ENCODE peak calls at places on chromosomes 7 and 10, in ten cellular contexts. One of them, this sample, is unnamed.

GRCh38 chr7:153017197-153017596 is 257.6 kb downstream of the ACTR3B start:
- DNase-seq in RCC 7860: no peak
- DNase-seq in spleen: no peak
- DNase-seq in C1 segment of cervical spinal cord: no peak
- DNase-seq in foreskin fibroblast: no peak
- DNase-seq in amniotic epithelial cell: no peak
- DNase-seq in T follicular helper cell: no peak
- DNase-seq in midbrain: no peak
- DNase-seq in stimulated activated CD8-positive, alpha-beta memory T cell treated with anti-CD3 and anti-CD28 coated beads, Interleukin-2, amount 100 ng/mL, for 1 hour: no peak
- DNase-seq in kidney epithelial cell: no peak
- DNase-seq in this sample: no peak

GRCh38 chr10:104262055-104262454 is 6.9 kb upstream of the GSTO2 start:
- DNase-seq in RCC 7860: no peak
- DNase-seq in spleen: no peak
- DNase-seq in C1 segment of cervical spinal cord: peak; percentile 83
- DNase-seq in foreskin fibroblast: peak; percentile 49
- DNase-seq in amniotic epithelial cell: peak; percentile 14
- DNase-seq in T follicular helper cell: no peak
- DNase-seq in midbrain: no peak
- DNase-seq in stimulated activated CD8-positive, alpha-beta memory T cell treated with anti-CD3 and anti-CD28 coated beads, Interleukin-2, amount 100 ng/mL, for 1 hour: no peak
- DNase-seq in kidney epithelial cell: no peak
- DNase-seq in this sample: no peak

GRCh38 chr7:123771256-123771655 is 22.5 kb upstream of the WASL start:
- DNase-seq in RCC 7860: no peak
- DNase-seq in spleen: no peak
- DNase-seq in C1 segment of cervical spinal cord: no peak
- DNase-seq in foreskin fibroblast: no peak
- DNase-seq in amniotic epithelial cell: no peak
- DNase-seq in T follicular helper cell: no peak
- DNase-seq in midbrain: no peak
- DNase-seq in stimulated activated CD8-positive, alpha-beta memory T cell treated with anti-CD3 and anti-CD28 coated beads, Interleukin-2, amount 100 ng/mL, for 1 hour: no peak
- DNase-seq in kidney epithelial cell: no peak
- DNase-seq in this sample: no peak

GRCh38 chr7:105808703-105809590 is 67.5 kb downstream of the ATXN7L1 start:
- DNase-seq in RCC 7860: peak; percentile 64
- DNase-seq in spleen: peak; percentile 89
- DNase-seq in C1 segment of cervical spinal cord: no peak
- DNase-seq in foreskin fibroblast: peak; percentile 89
- DNase-seq in amniotic epithelial cell: peak; percentile 51
- DNase-seq in T follicular helper cell: peak; percentile 40
- DNase-seq in midbrain: no peak
- DNase-seq in stimulated activated CD8-positive, alpha-beta memory T cell treated with anti-CD3 and anti-CD28 coated beads, Interleukin-2, amount 100 ng/mL, for 1 hour: peak; percentile 50
- DNase-seq in kidney epithelial cell: peak; percentile 44
- DNase-seq in this sample: peak; percentile 62

GRCh38 chr7:130369110-130369711 is 11.1 kb upstream of the CPA1 start:
- DNase-seq in RCC 7860: no peak
- DNase-seq in spleen: peak; percentile 58
- DNase-seq in C1 segment of cervical spinal cord: no peak
- DNase-seq in foreskin fibroblast: peak; percentile 92
- DNase-seq in amniotic epithelial cell: peak; percentile 94
- DNase-seq in T follicular helper cell: no peak
- DNase-seq in midbrain: no peak
- DNase-seq in stimulated activated CD8-positive, alpha-beta memory T cell treated with anti-CD3 and anti-CD28 coated beads, Interleukin-2, amount 100 ng/mL, for 1 hour: no peak
- DNase-seq in kidney epithelial cell: no peak
- DNase-seq in this sample: no peak

GRCh38 chr7:79714081-79714480 is 260.6 kb upstream of the MAGI2 start:
- DNase-seq in RCC 7860: no peak
- DNase-seq in spleen: no peak
- DNase-seq in C1 segment of cervical spinal cord: no peak
- DNase-seq in foreskin fibroblast: no peak
- DNase-seq in amniotic epithelial cell: no peak
- DNase-seq in T follicular helper cell: no peak
- DNase-seq in midbrain: no peak
- DNase-seq in stimulated activated CD8-positive, alpha-beta memory T cell treated with anti-CD3 and anti-CD28 coated beads, Interleukin-2, amount 100 ng/mL, for 1 hour: no peak
- DNase-seq in kidney epithelial cell: no peak
- DNase-seq in this sample: no peak

GRCh38 chr10:21191512-21191911 is 294.4 kb upstream of the NEBL start:
- DNase-seq in RCC 7860: no peak
- DNase-seq in spleen: no peak
- DNase-seq in C1 segment of cervical spinal cord: no peak
- DNase-seq in foreskin fibroblast: no peak
- DNase-seq in amniotic epithelial cell: no peak
- DNase-seq in T follicular helper cell: no peak
- DNase-seq in midbrain: no peak
- DNase-seq in stimulated activated CD8-positive, alpha-beta memory T cell treated with anti-CD3 and anti-CD28 coated beads, Interleukin-2, amount 100 ng/mL, for 1 hour: no peak
- DNase-seq in kidney epithelial cell: peak; percentile 18
- DNase-seq in this sample: no peak

GRCh38 chr7:18459439-18459838 is 36.1 kb upstream of the HDAC9 start:
- DNase-seq in RCC 7860: no peak
- DNase-seq in spleen: no peak
- DNase-seq in C1 segment of cervical spinal cord: no peak
- DNase-seq in foreskin fibroblast: no peak
- DNase-seq in amniotic epithelial cell: no peak
- DNase-seq in T follicular helper cell: no peak
- DNase-seq in midbrain: no peak
- DNase-seq in stimulated activated CD8-positive, alpha-beta memory T cell treated with anti-CD3 and anti-CD28 coated beads, Interleukin-2, amount 100 ng/mL, for 1 hour: no peak
- DNase-seq in kidney epithelial cell: no peak
- DNase-seq in this sample: no peak

GRCh38 chr7:126103582-126103981 is 1149.2 kb downstream of the GRM8 start:
- DNase-seq in RCC 7860: no peak
- DNase-seq in spleen: no peak
- DNase-seq in C1 segment of cervical spinal cord: no peak
- DNase-seq in foreskin fibroblast: no peak
- DNase-seq in amniotic epithelial cell: no peak
- DNase-seq in T follicular helper cell: no peak
- DNase-seq in midbrain: no peak
- DNase-seq in stimulated activated CD8-positive, alpha-beta memory T cell treated with anti-CD3 and anti-CD28 coated beads, Interleukin-2, amount 100 ng/mL, for 1 hour: no peak
- DNase-seq in kidney epithelial cell: no peak
- DNase-seq in this sample: no peak

GRCh38 chr7:7916064-7916463 is 52.5 kb upstream of the GLCCI1 start:
- DNase-seq in RCC 7860: no peak
- DNase-seq in spleen: no peak
- DNase-seq in C1 segment of cervical spinal cord: no peak
- DNase-seq in foreskin fibroblast: no peak
- DNase-seq in amniotic epithelial cell: no peak
- DNase-seq in T follicular helper cell: no peak
- DNase-seq in midbrain: no peak
- DNase-seq in stimulated activated CD8-positive, alpha-beta memory T cell treated with anti-CD3 and anti-CD28 coated beads, Interleukin-2, amount 100 ng/mL, for 1 hour: no peak
- DNase-seq in kidney epithelial cell: no peak
- DNase-seq in this sample: no peak

GRCh38 chr10:78139336-78139735 is 105.7 kb downstream of the RPS24 start:
- DNase-seq in RCC 7860: no peak
- DNase-seq in spleen: no peak
- DNase-seq in C1 segment of cervical spinal cord: peak; percentile 6
- DNase-seq in foreskin fibroblast: no peak
- DNase-seq in amniotic epithelial cell: no peak
- DNase-seq in T follicular helper cell: no peak
- DNase-seq in midbrain: peak; percentile 6
- DNase-seq in stimulated activated CD8-positive, alpha-beta memory T cell treated with anti-CD3 and anti-CD28 coated beads, Interleukin-2, amount 100 ng/mL, for 1 hour: no peak
- DNase-seq in kidney epithelial cell: no peak
- DNase-seq in this sample: no peak

GRCh38 chr10:86160890-86161585 is 205.6 kb downstream of the GRID1 start:
- DNase-seq in RCC 7860: no peak
- DNase-seq in spleen: peak; percentile 43
- DNase-seq in C1 segment of cervical spinal cord: no peak
- DNase-seq in foreskin fibroblast: no peak
- DNase-seq in amniotic epithelial cell: no peak
- DNase-seq in T follicular helper cell: no peak
- DNase-seq in midbrain: no peak
- DNase-seq in stimulated activated CD8-positive, alpha-beta memory T cell treated with anti-CD3 and anti-CD28 coated beads, Interleukin-2, amount 100 ng/mL, for 1 hour: no peak
- DNase-seq in kidney epithelial cell: no peak
- DNase-seq in this sample: no peak

GRCh38 chr7:112421666-112422486 is 28.4 kb upstream of the IFRD1 start:
- DNase-seq in RCC 7860: no peak
- DNase-seq in spleen: no peak
- DNase-seq in C1 segment of cervical spinal cord: peak; percentile 22
- DNase-seq in foreskin fibroblast: no peak
- DNase-seq in amniotic epithelial cell: no peak
- DNase-seq in T follicular helper cell: no peak
- DNase-seq in midbrain: no peak
- DNase-seq in stimulated activated CD8-positive, alpha-beta memory T cell treated with anti-CD3 and anti-CD28 coated beads, Interleukin-2, amount 100 ng/mL, for 1 hour: no peak
- DNase-seq in kidney epithelial cell: no peak
- DNase-seq in this sample: no peak

GRCh38 chr7:96023376-96023775 is 251.0 kb downstream of the DYNC1I1 start:
- DNase-seq in RCC 7860: no peak
- DNase-seq in spleen: no peak
- DNase-seq in C1 segment of cervical spinal cord: no peak
- DNase-seq in foreskin fibroblast: peak; percentile 31
- DNase-seq in amniotic epithelial cell: no peak
- DNase-seq in T follicular helper cell: no peak
- DNase-seq in midbrain: no peak
- DNase-seq in stimulated activated CD8-positive, alpha-beta memory T cell treated with anti-CD3 and anti-CD28 coated beads, Interleukin-2, amount 100 ng/mL, for 1 hour: no peak
- DNase-seq in kidney epithelial cell: no peak
- DNase-seq in this sample: no peak

GRCh38 chr7:28722684-28723083 is 235.4 kb downstream of the TRIL start:
- DNase-seq in RCC 7860: no peak
- DNase-seq in spleen: no peak
- DNase-seq in C1 segment of cervical spinal cord: no peak
- DNase-seq in foreskin fibroblast: no peak
- DNase-seq in amniotic epithelial cell: no peak
- DNase-seq in T follicular helper cell: no peak
- DNase-seq in midbrain: no peak
- DNase-seq in stimulated activated CD8-positive, alpha-beta memory T cell treated with anti-CD3 and anti-CD28 coated beads, Interleukin-2, amount 100 ng/mL, for 1 hour: no peak
- DNase-seq in kidney epithelial cell: no peak
- DNase-seq in this sample: no peak

GRCh38 chr7:139845443-139845805 is 16.4 kb downstream of the TBXAS1 start:
- DNase-seq in RCC 7860: no peak
- DNase-seq in spleen: no peak
- DNase-seq in C1 segment of cervical spinal cord: no peak
- DNase-seq in foreskin fibroblast: no peak
- DNase-seq in amniotic epithelial cell: no peak
- DNase-seq in T follicular helper cell: no peak
- DNase-seq in midbrain: no peak
- DNase-seq in stimulated activated CD8-positive, alpha-beta memory T cell treated with anti-CD3 and anti-CD28 coated beads, Interleukin-2, amount 100 ng/mL, for 1 hour: no peak
- DNase-seq in kidney epithelial cell: no peak
- DNase-seq in this sample: no peak

GRCh38 chr10:98369801-98370200 is 45.2 kb downstream of the PYROXD2 start:
- DNase-seq in RCC 7860: no peak
- DNase-seq in spleen: no peak
- DNase-seq in C1 segment of cervical spinal cord: peak; percentile 83
- DNase-seq in foreskin fibroblast: no peak
- DNase-seq in amniotic epithelial cell: no peak
- DNase-seq in T follicular helper cell: no peak
- DNase-seq in midbrain: no peak
- DNase-seq in stimulated activated CD8-positive, alpha-beta memory T cell treated with anti-CD3 and anti-CD28 coated beads, Interleukin-2, amount 100 ng/mL, for 1 hour: no peak
- DNase-seq in kidney epithelial cell: no peak
- DNase-seq in this sample: no peak

This sample was measured in non-pigmented ciliary epithelial cell.